ENCODE peak calls at places on chromosomes 4 and X, in nine cellular contexts. B is heart left ventricle, Q is gastrocnemius medialis, U is A549, I is sigmoid colon, F is right lobe of liver, T is breast epithelium, D is ovary, G is tibial nerve. N is an unnamed sample.

GRCh38 chr4:8164194-8164565 is 5.6 kb upstream of the ABLIM2 start:
- DNase-seq in I (no peak), Q (peak; percentile 91), D (no peak), F (no peak), T (no peak), B (no peak), U (no peak), G (no peak), N (no peak)

GRCh38 chr4:118849867-118850812 is 14.2 kb upstream of the SEC24D start:
- DNase-seq in B (no peak), I (no peak), G (no peak), D (no peak), Q (no peak), F (no peak), T (no peak), U (no peak), N (no peak)

GRCh38 chr4:140790765-140791164 is 34.6 kb upstream of the TBC1D9 start:
- DNase-seq in D (no peak), U (no peak), T (no peak), G (peak; percentile 28), F (no peak), B (no peak), Q (peak; percentile 32), I (no peak), N (no peak)

GRCh38 chr4:11471613-11472012 is 42.9 kb upstream of the HS3ST1 start:
- DNase-seq in D (no peak), U (no peak), I (peak; percentile 68), B (no peak), F (no peak), T (no peak), G (peak; percentile 17), Q (no peak), N (no peak)

GRCh38 chr4:110190249-110190648 is 8.2 kb downstream of the ELOVL6 start:
- DNase-seq in F (no peak), Q (no peak), G (no peak), B (no peak), T (no peak), D (no peak), U (no peak), I (no peak), N (peak; percentile 34)

GRCh38 chr4:153486281-153487151 is 20.4 kb downstream of the TMEM131L start:
- DNase-seq in Q (peak; percentile 60), I (no peak), F (no peak), U (peak; percentile 52), T (peak; percentile 63), B (peak; percentile 38), G (no peak), D (no peak), N (no peak)

GRCh38 chr4:185101354-185101890 is 41.6 kb upstream of the SLC25A4 start:
- DNase-seq in T (no peak), U (no peak), B (no peak), G (no peak), I (no peak), D (no peak), Q (no peak), F (no peak), N (no peak)

GRCh38 chr4:16082424-16083216 is 1.2 kb downstream of the PROM1 start:
- DNase-seq in B (peak; percentile 28), I (no peak), D (peak; percentile 39), Q (no peak), T (peak; percentile 54), G (no peak), F (peak; percentile 50), U (no peak), N (peak; percentile 89)

GRCh38 chr4:55503164-55503563 is 43.5 kb downstream of the CLOCK start:
- DNase-seq in G (no peak), T (no peak), D (no peak), Q (no peak), F (no peak), U (peak; percentile 2), B (no peak), I (no peak), N (no peak)

GRCh38 chrX:108415891-108416290 is 22.3 kb downstream of the COL4A6 start:
- DNase-seq in T (no peak), B (no peak), Q (no peak), D (no peak), I (no peak), F (no peak), U (no peak), G (no peak), N (no peak)

GRCh38 chr4:88196523-88197185 is 38.2 kb upstream of the ABCG2 start:
- DNase-seq in B (no peak), U (no peak), Q (no peak), G (no peak), F (no peak), I (no peak), D (no peak), T (no peak), N (no peak)

GRCh38 chr4:2836391-2836859 is 7.2 kb upstream of the ADD1 start:
- DNase-seq in F (peak; percentile 50), D (peak; percentile 43), Q (peak; percentile 7), U (no peak), I (peak; percentile 62), T (no peak), B (no peak), G (no peak), N (no peak)

GRCh38 chrX:118847676-118848075 is 24.1 kb downstream of the ZCCHC12 start:
- DNase-seq in Q (no peak), B (no peak), I (no peak), D (no peak), U (peak; percentile 49), F (no peak), G (peak; percentile 36), T (no peak), N (no peak)

GRCh38 chrX:20459410-20460350 is 193.0 kb upstream of the RPS6KA3 start:
- DNase-seq in U (no peak), T (no peak), F (no peak), B (no peak), D (no peak), G (no peak), Q (no peak), I (no peak), N (no peak)

GRCh38 chr4:99362768-99363167 is 10.2 kb upstream of the ADH1C start:
- DNase-seq in U (no peak), B (peak; percentile 35), T (no peak), Q (peak; percentile 54), F (no peak), G (no peak), I (no peak), D (no peak), N (no peak)

GRCh38 chrX:45295587-45295986 is 94.9 kb upstream of the DIPK2B start:
- DNase-seq in D (no peak), F (no peak), B (no peak), G (no peak), U (peak; percentile 52), Q (no peak), I (no peak), T (no peak), N (no peak)

GRCh38 chr4:101835121-101835904 is 44.8 kb downstream of the BANK1 start:
- DNase-seq in T (no peak), Q (no peak), G (peak; percentile 35), B (no peak), U (peak; percentile 69), D (no peak), F (no peak), I (peak; percentile 72), N (no peak)

GRCh38 chr4:76867880-76868655 is 29.9 kb downstream of the SOWAHB start:
- DNase-seq in Q (no peak), G (no peak), T (no peak), D (no peak), B (no peak), U (peak; percentile 12), F (peak; percentile 57), I (no peak), N (no peak)

GRCh38 chr4:95674451-95675095 is 125.8 kb upstream of the UNC5C start:
- DNase-seq in Q (no peak), T (no peak), U (no peak), D (no peak), G (no peak), F (no peak), I (no peak), B (no peak), N (no peak)

GRCh38 chrX:16573781-16574180 is 76.2 kb upstream of the S100G start:
- DNase-seq in T (no peak), D (no peak), I (no peak), U (no peak), F (no peak), Q (no peak), B (no peak), G (no peak), N (no peak)

DNA sequence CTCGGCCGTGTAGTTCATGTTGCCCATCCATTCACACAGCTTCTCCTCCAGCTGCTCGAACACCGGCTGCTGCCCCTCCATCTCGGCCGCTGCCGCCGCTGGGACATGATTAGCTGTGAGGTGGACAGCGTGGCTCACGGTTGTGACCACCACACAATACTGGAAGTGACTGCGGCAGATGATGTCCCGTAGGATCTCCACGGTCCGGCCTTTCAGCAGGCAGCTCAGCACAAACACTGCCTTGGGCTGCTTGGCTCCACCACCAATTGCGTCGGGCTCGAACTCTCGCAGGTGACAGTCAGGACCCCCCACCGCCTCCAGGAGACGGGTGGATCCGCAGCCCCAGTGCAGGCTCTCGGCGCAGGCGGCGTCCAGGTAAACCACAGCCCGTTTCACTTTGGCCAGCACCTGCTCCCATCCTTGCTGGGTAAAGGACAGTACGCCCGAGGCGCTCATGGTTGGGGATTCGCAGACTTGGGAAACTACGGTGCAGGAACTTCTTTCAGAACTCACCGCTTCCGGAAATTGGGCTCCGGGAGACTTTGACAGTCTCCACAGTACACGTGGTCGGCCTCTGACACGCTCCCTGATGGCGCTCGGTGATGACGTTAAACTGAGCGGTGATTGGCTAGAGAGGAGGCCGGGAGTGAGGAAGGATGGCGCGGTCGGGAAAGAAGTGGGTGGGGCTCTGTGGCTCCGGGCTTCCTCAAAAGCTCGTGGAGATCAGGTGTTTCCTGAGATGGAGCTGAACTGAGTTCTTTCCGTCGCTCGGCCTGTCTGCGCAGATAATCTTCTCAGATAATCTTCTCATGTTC is at the start of gene SCFD2:
- DNase-seq in B (peak; percentile 98), I (peak; percentile 98), Q (peak; percentile 96), D (peak; percentile 97), F (peak; percentile 99), T (peak; percentile 98), U (peak; percentile 94), G (peak; percentile 100), N (peak; percentile 99)
- TF ChIP-seq POLR2A in B (peak; percentile 46), I (no peak), Q (peak; percentile 51), D (peak; percentile 23), F (peak; percentile 23), T (no peak), U (peak; percentile 48), G (peak; percentile 52), N (no peak)

GRCh38 chrX:11543249-11543648 is 122.5 kb downstream of the ARHGAP6 start:
- DNase-seq in Q (no peak), G (no peak), F (no peak), U (peak; percentile 13), D (no peak), B (no peak), I (no peak), T (no peak), N (no peak)
- TF ChIP-seq CTCF in Q (no peak), G (no peak), F (no peak), U (no peak), D (no peak), B (no peak), I (no peak), T (no peak), N (no peak)

GRCh38 chrX:49164589-49165360 is 2.2 kb downstream of the MAGIX start:
- DNase-seq in Q (no peak), T (no peak), F (no peak), G (no peak), U (no peak), B (no peak), D (no peak), I (no peak), N (no peak)
- H3K4me3 ChIP-seq in Q (no peak overlapping the region), T (no peak overlapping the region), F (no peak overlapping the region), G (no peak overlapping the region), U (no peak overlapping the region), B (no peak overlapping the region), D (no peak overlapping the region), I (no peak overlapping the region), N (no peak overlapping the region)

GRCh38 chrX:154547245-154548027 is at the start of gene IKBKG:
- DNase-seq in D (peak; percentile 92), Q (peak; percentile 87), B (peak; percentile 92), I (peak; percentile 96), G (peak; percentile 88), F (peak; percentile 91), U (peak; percentile 95), T (peak; percentile 83), N (peak; percentile 94)
- TF ChIP-seq POLR2A in D (peak; percentile 43), Q (no peak), B (peak; percentile 26), I (peak; percentile 35), G (peak; percentile 28), F (peak; percentile 16), U (peak; percentile 16), T (peak; percentile 18), N (no peak)